ENCODE peak calls at places on chromosomes 4 and X, in five cellular contexts. C is amniotic stem cell; M is AG09309; Y is mammary epithelial cell; T is stimulated activated naive CD4-positive, alpha-beta T cell. I is an unnamed sample.

GRCh38 chrX:66680451-66680850 is 41.6 kb upstream of the EDA2R start:
- DNase-seq in Y (peak; percentile 50), M (no peak), C (no peak), T (no peak), I (no peak)

GRCh38 chr4:182584016-182584415 is 333.2 kb downstream of the DCTD start:
- DNase-seq in Y (no peak), C (no peak), M (no peak), T (no peak), I (no peak)

GRCh38 chr4:16893141-16893571 is 5.3 kb downstream of the LDB2 start:
- DNase-seq in M (no peak), C (peak; percentile 0), Y (no peak), T (no peak), I (no peak)

GRCh38 chr4:87843936-87844335 is 11.2 kb downstream of the MEPE start:
- DNase-seq in T (no peak), Y (peak; percentile 48), M (peak; percentile 61), C (peak; percentile 7), I (no peak)

GRCh38 chrX:150508018-150508417 is 60.4 kb upstream of the MTM1 start:
- DNase-seq in C (no peak), Y (no peak), T (no peak), M (no peak), I (no peak)

GRCh38 chr4:85769009-85769408 is 294.1 kb downstream of the ARHGAP24 start:
- DNase-seq in T (no peak), M (no peak), Y (no peak), C (no peak), I (no peak)

GRCh38 chr4:101708640-101709039 is 81.9 kb upstream of the BANK1 start:
- DNase-seq in Y (no peak), C (no peak), M (no peak), T (no peak), I (no peak)

GRCh38 chrX:67408423-67409079 is 135.3 kb upstream of the AR start:
- DNase-seq in T (no peak), M (no peak), Y (no peak), C (no peak), I (no peak)

GRCh38 chrX:69618803-69619202 is 2.9 kb downstream of the EDA start:
- DNase-seq in C (no peak), M (no peak), Y (no peak), T (no peak), I (no peak)

GRCh38 chr4:54165438-54165837 is 63.7 kb upstream of the PDGFRA start:
- DNase-seq in T (no peak), M (peak; percentile 84), Y (peak; percentile 75), C (peak; percentile 53), I (no peak)

GRCh38 chrX:153768311-153769157 is 4.5 kb downstream of the PLXNB3 start:
- DNase-seq in Y (no peak), C (no peak), T (no peak), M (no peak), I (no peak)

GRCh38 chrX:16160729-16161128 is 6.6 kb upstream of the MAGEB17 start:
- DNase-seq in T (no peak), Y (peak; percentile 85), M (peak; percentile 46), C (peak; percentile 16), I (no peak)

GRCh38 chr4:176769519-176769918 is 23.2 kb downstream of the VEGFC start:
- DNase-seq in C (peak; percentile 90), M (peak; percentile 87), T (no peak), Y (peak; percentile 93), I (no peak)

GRCh38 chr4:14446311-14446710 is 556.0 kb upstream of the CPEB2 start:
- DNase-seq in Y (peak; percentile 91), T (no peak), C (no peak), M (no peak), I (no peak)

GRCh38 chr4:89111833-89112563 is 665 bp downstream of the TIGD2 start:
- DNase-seq in M (peak; percentile 75), T (no peak), C (peak; percentile 50), Y (peak; percentile 92), I (no peak)

GRCh38 chr4:88054909-88055308 is 47.5 kb downstream of the PKD2 start:
- DNase-seq in C (peak; percentile 12), M (no peak), T (no peak), Y (peak; percentile 39), I (no peak)

GRCh38 chr4:78293841-78294301 is 236.7 kb downstream of the FRAS1 start:
- DNase-seq in T (no peak), Y (peak; percentile 65), C (peak; percentile 49), M (no peak), I (no peak)

GRCh38 chr4:56360071-56360470 is 27.2 kb downstream of the AASDH start:
- DNase-seq in C (no peak), M (no peak), Y (no peak), T (no peak), I (no peak)

GRCh38 chrX:19514791-19515614 is at the start of gene MAP3K15:
- DNase-seq in M (no peak), C (no peak), Y (no peak), T (no peak), I (peak; percentile 5)

GRCh38 chr4:113455081-113455480 is 306.5 kb downstream of the CAMK2D start:
- DNase-seq in Y (no peak), C (no peak), M (no peak), T (no peak), I (no peak)

GRCh38 chr4:12123709-12124108 is 695.0 kb upstream of the HS3ST1 start:
- DNase-seq in C (no peak), Y (no peak), T (no peak), M (no peak), I (no peak)

GRCh38 chr4:127425202-127425845 is 207.4 kb upstream of the INTU start:
- DNase-seq in M (no peak), C (no peak), Y (no peak), T (no peak), I (no peak)

GRCh38 chrX:12804655-12805054 is 13.4 kb downstream of the PRPS2 start:
- DNase-seq in M (no peak), T (no peak), C (no peak), Y (peak; percentile 7), I (no peak)

GRCh38 chrX:18973527-18974192 is 10.3 kb downstream of the PHKA2 start:
- DNase-seq in C (no peak), Y (no peak), M (no peak), T (no peak), I (no peak)

GRCh38 chrX:66635360-66635759 is 3.5 kb downstream of the EDA2R start:
- DNase-seq in Y (peak; percentile 46), C (peak; percentile 22), T (no peak), M (peak; percentile 62), I (no peak)

GRCh38 chr4:5802565-5802964 is 90.3 kb downstream of the CRMP1 start:
- DNase-seq in Y (no peak), M (no peak), C (no peak), T (no peak), I (no peak)

GRCh38 chr4:147944264-147944663 is 212.4 kb downstream of the ARHGAP10 start:
- DNase-seq in T (no peak), M (no peak), Y (no peak), C (no peak), I (no peak)